ENCODE peak calls at places on chromosomes 5 and 9, in five cellular contexts. M is GM13977, Z is epithelial cell of prostate, D is tibial artery, Q is T47D. K is an unnamed sample.

GRCh38 chr5:40227927-40228326 is 451.8 kb upstream of the PTGER4 start:
- DNase-seq in Q (no peak), M (no peak), Z (no peak), D (no peak), K (no peak)

GRCh38 chr9:12973702-12974101 is 198.9 kb downstream of the LURAP1L start:
- DNase-seq in Z (no peak), M (no peak), D (no peak), Q (no peak), K (no peak)

GRCh38 chr9:127005770-127006314 is 91.3 kb downstream of the RALGPS1 start:
- DNase-seq in D (no peak), M (no peak), Q (no peak), Z (no peak), K (no peak)

GRCh38 chr9:36298566-36298965 is 40.3 kb upstream of the GNE start:
- DNase-seq in D (no peak), M (no peak), Z (no peak), Q (no peak), K (no peak)

GRCh38 chr5:102539598-102539997 is 40.8 kb upstream of the SLCO6A1 start:
- DNase-seq in Z (no peak), M (no peak), D (no peak), Q (no peak), K (no peak)

GRCh38 chr9:124297553-124297905 is 39.8 kb downstream of the NEK6 start:
- DNase-seq in Q (peak), Z (no peak), M (no peak), D (peak), K (no peak)

GRCh38 chr5:133754575-133755169 is 142.3 kb upstream of the FSTL4 start:
- DNase-seq in Q (peak), Z (no peak), M (peak), D (no peak), K (no peak)

GRCh38 chr9:88742483-88742882 is 207.5 kb downstream of the NXNL2 start:
- DNase-seq in Z (no peak), Q (no peak), M (no peak), D (peak), K (peak)

GRCh38 chr5:176625966-176626875 is 4.1 kb downstream of the SNCB start:
- DNase-seq in D (no peak), Q (no peak), M (no peak), Z (no peak), K (no peak)

GRCh38 chr5:85096426-85096825 is 711.7 kb upstream of the EDIL3 start:
- DNase-seq in D (no peak), M (no peak), Z (no peak), Q (no peak), K (no peak)

GRCh38 chr5:42982107-42982622 is 58.0 kb downstream of the ANXA2R start:
- DNase-seq in Q (no peak), Z (no peak), D (no peak), M (no peak), K (no peak)

GRCh38 chr5:176895350-176895749 is 3.8 kb downstream of the HK3 start:
- DNase-seq in M (no peak), D (no peak), Q (no peak), Z (no peak), K (no peak)

GRCh38 chr5:111385970-111386831 is 126.1 kb downstream of the STARD4 start:
- DNase-seq in M (no peak), Z (no peak), Q (no peak), D (no peak), K (no peak)

GRCh38 chr5:68991279-68991678 is 102.5 kb upstream of the SLC30A5 start:
- DNase-seq in D (no peak), M (no peak), Q (no peak), Z (no peak), K (no peak)

GRCh38 chr5:1522601-1523479 is 920 bp downstream of the LPCAT1 start:
- DNase-seq in D (peak), Z (no peak), M (no peak), Q (peak), K (peak)

GRCh38 chr5:52896524-52897237 is 92.5 kb upstream of the ITGA2 start:
- DNase-seq in Z (no peak), M (no peak), Q (no peak), D (no peak), K (no peak)

GRCh38 chr9:28032178-28032532 is 458.9 kb upstream of the C9orf72 start:
- DNase-seq in M (no peak), Q (no peak), D (no peak), Z (no peak), K (no peak)

K was measured in ascending aorta.